ENCODE peak calls at places on chromosome 20, in five cellular contexts. One of them, this sample, is unnamed.

GRCh38 chr20:63864545-63864977 is 509 bp upstream of the TPD52L2 start:
- DNase-seq in GM23338: no peak
- DNase-seq in fibroblast of pulmonary artery: no peak
- DNase-seq in HFFc6: no peak
- DNase-seq in AG04450: no peak
- DNase-seq in this sample: no peak

GRCh38 chr20:24665741-24666191 is 196.3 kb downstream of the SYNDIG1 start:
- DNase-seq in GM23338: no peak
- DNase-seq in fibroblast of pulmonary artery: no peak
- DNase-seq in HFFc6: no peak
- DNase-seq in AG04450: no peak
- DNase-seq in this sample: no peak

GRCh38 chr20:227439-228105 is 514 bp downstream of the DEFB129 start:
- DNase-seq in GM23338: no peak
- DNase-seq in fibroblast of pulmonary artery: no peak
- DNase-seq in HFFc6: no peak
- DNase-seq in AG04450: no peak
- DNase-seq in this sample: no peak

GRCh38 chr20:13984211-13984610 is 6.2 kb downstream of the SEL1L2 start:
- DNase-seq in GM23338: no peak
- DNase-seq in fibroblast of pulmonary artery: no peak
- DNase-seq in HFFc6: no peak
- DNase-seq in AG04450: no peak
- DNase-seq in this sample: no peak

GRCh38 chr20:57330998-57331397 is 1.4 kb downstream of the SPO11 start:
- DNase-seq in GM23338: no peak
- DNase-seq in fibroblast of pulmonary artery: peak
- DNase-seq in HFFc6: no peak
- DNase-seq in AG04450: no peak
- DNase-seq in this sample: no peak

GRCh38 chr20:45419188-45420091 is 3.5 kb downstream of the PIGT start:
- DNase-seq in GM23338: no peak
- DNase-seq in fibroblast of pulmonary artery: peak
- DNase-seq in HFFc6: peak
- DNase-seq in AG04450: peak
- DNase-seq in this sample: no peak

GRCh38 chr20:45405566-45406259 is 2.4 kb upstream of the DBNDD2 start:
- DNase-seq in GM23338: peak
- DNase-seq in fibroblast of pulmonary artery: no peak
- DNase-seq in HFFc6: no peak
- DNase-seq in AG04450: no peak
- DNase-seq in this sample: no peak

GRCh38 chr20:17956099-17956685 is 12.4 kb downstream of the SNX5 start:
- DNase-seq in GM23338: no peak
- DNase-seq in fibroblast of pulmonary artery: no peak
- DNase-seq in HFFc6: no peak
- DNase-seq in AG04450: no peak
- DNase-seq in this sample: no peak

GRCh38 chr20:24896984-24897383 is 52.1 kb upstream of the CST7 start:
- DNase-seq in GM23338: no peak
- DNase-seq in fibroblast of pulmonary artery: no peak
- DNase-seq in HFFc6: no peak
- DNase-seq in AG04450: no peak
- DNase-seq in this sample: no peak

GRCh38 chr20:63966172-63966943 is 3.4 kb downstream of the ZNF512B start:
- DNase-seq in GM23338: no peak
- DNase-seq in fibroblast of pulmonary artery: no peak
- DNase-seq in HFFc6: no peak
- DNase-seq in AG04450: no peak
- DNase-seq in this sample: no peak

GRCh38 chr20:6053776-6054688 is at the start of gene LRRN4:
- DNase-seq in GM23338: peak
- DNase-seq in fibroblast of pulmonary artery: peak
- DNase-seq in HFFc6: no peak
- DNase-seq in AG04450: no peak
- DNase-seq in this sample: no peak

GRCh38 chr20:47258745-47259695 is 97.5 kb downstream of the ZMYND8 start:
- DNase-seq in GM23338: no peak
- DNase-seq in fibroblast of pulmonary artery: peak
- DNase-seq in HFFc6: no peak
- DNase-seq in AG04450: no peak
- DNase-seq in this sample: no peak

GRCh38 chr20:23091741-23092408 is 5.8 kb upstream of the CD93 start:
- DNase-seq in GM23338: peak
- DNase-seq in fibroblast of pulmonary artery: no peak
- DNase-seq in HFFc6: no peak
- DNase-seq in AG04450: no peak
- DNase-seq in this sample: no peak

GRCh38 chr20:29878777-29879442 is 1378.6 kb upstream of the DEFB115 start:
- DNase-seq in GM23338: no peak
- DNase-seq in fibroblast of pulmonary artery: no peak
- DNase-seq in HFFc6: no peak
- DNase-seq in AG04450: no peak
- DNase-seq in this sample: no peak

GRCh38 chr20:20223981-20224380 is 143.9 kb upstream of the INSM1 start:
- DNase-seq in GM23338: no peak
- DNase-seq in fibroblast of pulmonary artery: no peak
- DNase-seq in HFFc6: no peak
- DNase-seq in AG04450: no peak
- DNase-seq in this sample: no peak

GRCh38 chr20:18527836-18528235 is 20.1 kb downstream of the SEC23B start:
- DNase-seq in GM23338: no peak
- DNase-seq in fibroblast of pulmonary artery: no peak
- DNase-seq in HFFc6: peak
- DNase-seq in AG04450: no peak
- DNase-seq in this sample: no peak

GRCh38 chr20:723756-724155 is 44.5 kb downstream of the SLC52A3 start:
- DNase-seq in GM23338: peak
- DNase-seq in fibroblast of pulmonary artery: no peak
- DNase-seq in HFFc6: no peak
- DNase-seq in AG04450: no peak
- DNase-seq in this sample: no peak

GRCh38 chr20:420169-420620 is 12.1 kb downstream of the RBCK1 start:
- DNase-seq in GM23338: no peak
- DNase-seq in fibroblast of pulmonary artery: no peak
- DNase-seq in HFFc6: no peak
- DNase-seq in AG04450: no peak
- DNase-seq in this sample: no peak

GRCh38 chr20:20317195-20318113 is 50.5 kb upstream of the INSM1 start:
- DNase-seq in GM23338: no peak
- DNase-seq in fibroblast of pulmonary artery: no peak
- DNase-seq in HFFc6: no peak
- DNase-seq in AG04450: no peak
- DNase-seq in this sample: no peak

GRCh38 chr20:34874094-34874654 is 1.5 kb upstream of the GGT7 start:
- DNase-seq in GM23338: peak
- DNase-seq in fibroblast of pulmonary artery: peak
- DNase-seq in HFFc6: peak
- DNase-seq in AG04450: peak
- DNase-seq in this sample: no peak
- TF ChIP-seq CTCF in GM23338: peak
- TF ChIP-seq CTCF in fibroblast of pulmonary artery: peak
- TF ChIP-seq CTCF in HFFc6: peak
- TF ChIP-seq CTCF in AG04450: peak
- TF ChIP-seq CTCF in this sample: peak

GRCh38 chr20:43915209-43916072 is 789 bp downstream of the TOX2 start:
- DNase-seq in GM23338: peak
- DNase-seq in fibroblast of pulmonary artery: peak
- DNase-seq in HFFc6: peak
- DNase-seq in AG04450: no peak
- DNase-seq in this sample: peak

GRCh38 chr20:43914697-43915208 is at the start of gene TOX2:
- DNase-seq in GM23338: peak
- DNase-seq in fibroblast of pulmonary artery: peak
- DNase-seq in HFFc6: peak
- DNase-seq in AG04450: no peak
- DNase-seq in this sample: peak

GRCh38 chr20:43913291-43914025 is 1.2 kb upstream of the TOX2 start:
- DNase-seq in GM23338: peak
- DNase-seq in fibroblast of pulmonary artery: no peak
- DNase-seq in HFFc6: no peak
- DNase-seq in AG04450: no peak
- DNase-seq in this sample: no peak

GRCh38 chr20:43916073-43916874 is 1.6 kb downstream of the TOX2 start:
- DNase-seq in GM23338: peak
- DNase-seq in fibroblast of pulmonary artery: peak
- DNase-seq in HFFc6: no peak
- DNase-seq in AG04450: no peak
- DNase-seq in this sample: no peak

GRCh38 chr20:43914286-43914685 is 366 bp upstream of the TOX2 start:
- DNase-seq in GM23338: no peak
- DNase-seq in fibroblast of pulmonary artery: no peak
- DNase-seq in HFFc6: no peak
- DNase-seq in AG04450: no peak
- DNase-seq in this sample: no peak
- TF ChIP-seq CTCF in GM23338: no peak
- TF ChIP-seq CTCF in fibroblast of pulmonary artery: no peak
- TF ChIP-seq CTCF in HFFc6: peak
- TF ChIP-seq CTCF in AG04450: no peak
- TF ChIP-seq CTCF in this sample: no peak

GRCh38 chr20:37902504-37903313 is at the start of gene VSTM2L:
- DNase-seq in GM23338: peak
- DNase-seq in fibroblast of pulmonary artery: peak
- DNase-seq in HFFc6: peak
- DNase-seq in AG04450: peak
- DNase-seq in this sample: no peak

GRCh38 chr20:37904008-37904675 is 1.2 kb downstream of the VSTM2L start:
- DNase-seq in GM23338: no peak
- DNase-seq in fibroblast of pulmonary artery: no peak
- DNase-seq in HFFc6: no peak
- DNase-seq in AG04450: no peak
- DNase-seq in this sample: no peak

GRCh38 chr20:37901280-37901666 is 1.7 kb upstream of the VSTM2L start:
- DNase-seq in GM23338: peak
- DNase-seq in fibroblast of pulmonary artery: peak
- DNase-seq in HFFc6: no peak
- DNase-seq in AG04450: no peak
- DNase-seq in this sample: no peak

GRCh38 chr20:37903317-37904007 is 535 bp downstream of the VSTM2L start:
- DNase-seq in GM23338: peak
- DNase-seq in fibroblast of pulmonary artery: no peak
- DNase-seq in HFFc6: no peak
- DNase-seq in AG04450: no peak
- DNase-seq in this sample: no peak

DNA sequence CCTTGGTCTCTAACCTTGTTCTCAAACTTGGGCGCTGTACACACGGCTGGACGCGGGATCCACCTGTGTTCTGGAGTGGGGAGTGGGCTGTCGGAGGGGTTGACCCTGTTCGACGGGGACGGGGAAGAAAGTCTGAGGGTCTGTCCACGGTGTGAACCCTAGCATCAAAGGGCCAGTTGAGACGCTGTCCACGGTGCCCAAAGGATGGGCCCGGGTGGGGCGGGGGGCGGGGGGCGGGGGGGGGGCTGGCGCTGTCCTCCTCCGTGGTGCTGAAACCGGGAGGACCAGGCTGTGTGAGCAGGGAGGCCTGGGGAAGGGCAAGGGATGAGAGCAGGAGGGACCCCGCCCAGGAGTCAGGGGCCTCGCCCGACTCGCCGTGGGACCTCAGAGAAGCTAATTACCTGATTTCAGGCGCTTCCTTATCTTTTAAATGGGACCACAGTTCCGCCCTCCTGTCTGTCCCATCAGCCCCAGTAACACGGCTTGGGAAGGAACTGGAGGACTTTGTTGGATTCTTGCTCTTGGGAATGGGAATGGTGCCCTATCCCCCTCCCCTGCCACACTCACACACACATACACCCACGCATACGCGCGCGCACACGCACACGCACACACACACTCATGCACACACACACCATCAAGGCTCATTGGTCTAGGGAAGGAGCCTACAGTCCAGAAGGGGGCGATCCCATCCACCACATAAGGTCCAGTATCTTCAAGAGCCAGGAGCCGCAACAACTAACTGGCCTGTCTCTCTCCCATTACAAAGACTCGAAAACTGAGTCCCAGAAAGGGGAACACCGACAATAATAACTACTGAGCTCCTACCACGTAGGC is 1.0 kb upstream of the VSTM2L start:
- DNase-seq in GM23338: peak
- DNase-seq in fibroblast of pulmonary artery: peak
- DNase-seq in HFFc6: peak
- DNase-seq in AG04450: peak
- DNase-seq in this sample: no peak
- TF ChIP-seq CTCF in GM23338: peak
- TF ChIP-seq CTCF in fibroblast of pulmonary artery: peak
- TF ChIP-seq CTCF in HFFc6: peak
- TF ChIP-seq CTCF in AG04450: peak
- TF ChIP-seq CTCF in this sample: no peak

GRCh38 chr20:1822564-1823420 is 72.4 kb upstream of the SIRPA start:
- DNase-seq in GM23338: no peak
- DNase-seq in fibroblast of pulmonary artery: peak
- DNase-seq in HFFc6: peak
- DNase-seq in AG04450: no peak
- DNase-seq in this sample: no peak
- TF ChIP-seq CTCF in GM23338: no peak
- TF ChIP-seq CTCF in fibroblast of pulmonary artery: peak
- TF ChIP-seq CTCF in HFFc6: peak
- TF ChIP-seq CTCF in AG04450: no peak
- TF ChIP-seq CTCF in this sample: no peak

GRCh38 chr20:62141397-62142251 is 1.6 kb downstream of the PSMA7 start:
- DNase-seq in GM23338: peak
- DNase-seq in fibroblast of pulmonary artery: peak
- DNase-seq in HFFc6: no peak
- DNase-seq in AG04450: no peak
- DNase-seq in this sample: no peak
- TF ChIP-seq CTCF in GM23338: peak
- TF ChIP-seq CTCF in fibroblast of pulmonary artery: peak
- TF ChIP-seq CTCF in HFFc6: peak
- TF ChIP-seq CTCF in AG04450: peak
- TF ChIP-seq CTCF in this sample: no peak

GRCh38 chr20:53828673-53829085 is 235.0 kb upstream of the ZNF217 start:
- DNase-seq in GM23338: peak
- DNase-seq in fibroblast of pulmonary artery: peak
- DNase-seq in HFFc6: peak
- DNase-seq in AG04450: peak
- DNase-seq in this sample: no peak

GRCh38 chr20:53831228-53831627 is 237.6 kb upstream of the ZNF217 start:
- DNase-seq in GM23338: no peak
- DNase-seq in fibroblast of pulmonary artery: no peak
- DNase-seq in HFFc6: no peak
- DNase-seq in AG04450: no peak
- DNase-seq in this sample: no peak

GRCh38 chr20:53827996-53828672 is 234.5 kb upstream of the ZNF217 start:
- DNase-seq in GM23338: no peak
- DNase-seq in fibroblast of pulmonary artery: peak
- DNase-seq in HFFc6: peak
- DNase-seq in AG04450: peak
- DNase-seq in this sample: no peak

GRCh38 chr20:53829086-53829703 is 235.6 kb upstream of the ZNF217 start:
- DNase-seq in GM23338: no peak
- DNase-seq in fibroblast of pulmonary artery: peak
- DNase-seq in HFFc6: peak
- DNase-seq in AG04450: peak
- DNase-seq in this sample: no peak

GRCh38 chr20:53829706-53830521 is 236.3 kb upstream of the ZNF217 start:
- DNase-seq in GM23338: no peak
- DNase-seq in fibroblast of pulmonary artery: peak
- DNase-seq in HFFc6: no peak
- DNase-seq in AG04450: no peak
- DNase-seq in this sample: no peak
- TF ChIP-seq CTCF in GM23338: no peak
- TF ChIP-seq CTCF in fibroblast of pulmonary artery: no peak
- TF ChIP-seq CTCF in HFFc6: no peak
- TF ChIP-seq CTCF in AG04450: no peak
- TF ChIP-seq CTCF in this sample: no peak

GRCh38 chr20:9354579-9354978 is 159.8 kb upstream of the LAMP5 start:
- DNase-seq in GM23338: no peak
- DNase-seq in fibroblast of pulmonary artery: no peak
- DNase-seq in HFFc6: no peak
- DNase-seq in AG04450: no peak
- DNase-seq in this sample: no peak
- TF ChIP-seq CTCF in GM23338: no peak
- TF ChIP-seq CTCF in fibroblast of pulmonary artery: no peak
- TF ChIP-seq CTCF in HFFc6: peak
- TF ChIP-seq CTCF in AG04450: no peak
- TF ChIP-seq CTCF in this sample: no peak